ENCODE peak calls at places on chromosomes 13 and 19, in ten cellular contexts. E is pancreas; B is naive thymus-derived CD8-positive, alpha-beta T cell; F is stimulated activated CD8-positive, alpha-beta memory T cell treated with anti-CD3 and anti-CD28 coated beads, Interleukin-7, amount 100 ng/mL, for 48 hours; G is lower leg skin; Y is GOT3; T is NCI-H460; O is hippocampal formation; Z is heart left ventricle; M is WTC11. R is an unnamed sample.

GRCh38 chr13:31073859-31074718 is 87.6 kb downstream of the HSPH1 start:
- DNase-seq in E (no peak), B (no peak), F (peak), G (no peak), Y (no peak), T (no peak), O (peak), Z (no peak), M (no peak), R (peak)

GRCh38 chr13:64414381-64414780 is 2815.8 kb downstream of the PCDH9 start:
- DNase-seq in E (no peak), B (no peak), F (no peak), G (no peak), Y (no peak), T (no peak), O (no peak), Z (no peak), M (no peak), R (peak)

GRCh38 chr19:2084993-2085720 is 11.0 kb downstream of the MOB3A start:
- DNase-seq in E (peak), B (peak), F (peak), G (peak), Y (no peak), T (no peak), O (no peak), Z (peak), M (no peak), R (no peak)

GRCh38 chr19:4909172-4909896 is at the start of gene UHRF1:
- DNase-seq in E (peak), B (no peak), F (peak), G (no peak), Y (no peak), T (no peak), O (no peak), Z (no peak), M (no peak), R (no peak)

GRCh38 chr19:803686-804418 is 6.6 kb downstream of the PTBP1 start:
- DNase-seq in E (no peak), B (no peak), F (no peak), G (no peak), Y (no peak), T (no peak), O (no peak), Z (peak), M (no peak), R (no peak)

GRCh38 chr13:47112205-47112896 is 215.5 kb upstream of the HTR2A start:
- DNase-seq in E (no peak), B (no peak), F (no peak), G (no peak), Y (no peak), T (no peak), O (no peak), Z (no peak), M (no peak), R (no peak)

GRCh38 chr19:48455171-48455907 is at the start of gene KCNJ14:
- DNase-seq in E (no peak), B (no peak), F (no peak), G (no peak), Y (no peak), T (no peak), O (no peak), Z (no peak), M (no peak), R (no peak)

GRCh38 chr19:56091751-56092546 is 29.1 kb downstream of the ZNF787 start:
- DNase-seq in E (no peak), B (no peak), F (no peak), G (no peak), Y (no peak), T (no peak), O (no peak), Z (no peak), M (no peak), R (no peak)

GRCh38 chr19:677201-677600 is 1.0 kb downstream of the FSTL3 start:
- DNase-seq in E (no peak), B (no peak), F (no peak), G (no peak), Y (no peak), T (peak), O (no peak), Z (peak), M (no peak), R (peak)